ENCODE peak calls at places on chromosomes 12 and 14, in four cellular contexts. F, C, A and Q are unnamed samples.
A peak's percentile ranks its signal among the peaks of the same experiment; 100 is the strongest.

GRCh38 chr12:116736962-116737773 is 701 bp downstream of the SPRING1 start:
- DNase-seq in A (peak; percentile 55), F (no peak), C (peak; percentile 77), Q (peak; percentile 77)

GRCh38 chr14:68589447-68590232 is 203.2 kb downstream of the ZFP36L1 start:
- DNase-seq in F (peak; percentile 90), C (peak; percentile 56), A (no peak), Q (no peak)

GRCh38 chr12:116590561-116590960 is 31.4 kb downstream of the MAP1LC3B2 start:
- DNase-seq in F (no peak), A (no peak), C (no peak), Q (no peak)

GRCh38 chr12:48818831-48819590 is 715 bp downstream of the CACNB3 start:
- DNase-seq in F (no peak), C (no peak), A (no peak), Q (no peak)

GRCh38 chr12:89469361-89469760 is 55.2 kb downstream of the GALNT4 start:
- DNase-seq in C (no peak), A (no peak), F (peak; percentile 54), Q (no peak)

GRCh38 chr14:94394594-94395305 is 6.3 kb upstream of the SERPINA1 start:
- DNase-seq in C (no peak), A (peak; percentile 76), F (peak; percentile 89), Q (peak; percentile 82)

GRCh38 chr14:33836895-33837577 is 113.8 kb downstream of the EGLN3 start:
- DNase-seq in A (no peak), C (no peak), F (no peak), Q (no peak)

GRCh38 chr12:32917094-32917611 is 20.6 kb upstream of the PKP2 start:
- DNase-seq in C (no peak), A (no peak), F (peak; percentile 76), Q (no peak)

GRCh38 chr14:35879141-35879648 is 53.1 kb downstream of the BRMS1L start:
- DNase-seq in C (no peak), A (no peak), F (peak; percentile 54), Q (no peak)

GRCh38 chr14:72432748-72433147 is 461.2 kb downstream of the DPF3 start:
- DNase-seq in A (no peak), F (no peak), C (no peak), Q (no peak)
- H3K4me3 ChIP-seq in A (no peak overlapping the region), F (no peak overlapping the region), C (no peak overlapping the region), Q (no peak overlapping the region)

GRCh38 chr14:99280852-99281251 is 8.9 kb upstream of the BCL11B start:
- DNase-seq in C (peak; percentile 34), A (no peak), F (no peak), Q (no peak)

GRCh38 chr14:99281396-99281795 is 9.4 kb upstream of the BCL11B start:
- DNase-seq in C (no peak), F (no peak), A (no peak), Q (no peak)

GRCh38 chr14:99282261-99283050 is 10.5 kb upstream of the BCL11B start:
- DNase-seq in F (no peak), A (no peak), C (no peak), Q (no peak)

GRCh38 chr14:99278836-99279235 is 6.8 kb upstream of the BCL11B start:
- DNase-seq in A (no peak), F (no peak), C (no peak), Q (no peak)

DNA sequence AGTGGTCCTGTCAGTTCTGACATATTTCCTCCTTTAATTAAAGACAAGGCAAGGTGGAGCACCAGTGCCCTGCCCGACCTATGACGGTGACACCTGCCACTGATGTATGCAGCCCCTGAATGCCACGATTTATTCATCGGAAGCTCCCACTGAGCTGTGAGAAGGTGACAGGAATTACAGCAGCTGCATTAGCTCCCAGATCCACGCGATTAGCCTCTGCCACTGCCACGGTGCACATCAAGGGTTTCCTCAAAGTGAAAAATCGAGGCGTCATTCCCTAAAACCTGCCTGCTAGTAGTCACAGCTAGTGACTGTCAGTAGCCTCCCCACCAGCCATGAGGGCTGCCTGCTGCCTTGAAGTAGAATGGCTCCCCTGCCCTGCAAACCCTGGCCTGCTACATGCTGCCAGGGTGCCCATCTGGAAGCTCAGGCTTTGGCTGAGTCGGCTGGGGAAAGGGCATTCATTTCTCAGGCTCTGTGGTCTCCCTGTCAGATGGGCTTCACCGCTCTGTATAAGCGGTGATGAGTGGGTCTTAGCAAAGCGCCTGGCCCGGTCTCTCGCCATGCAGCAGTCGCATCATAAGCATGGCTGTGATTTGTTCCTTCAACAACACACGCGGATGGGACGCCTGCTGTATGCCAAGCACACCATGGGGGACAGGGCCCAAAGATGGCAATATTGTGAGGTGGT is 8.2 kb upstream of the BCL11B start:
- DNase-seq in C (peak; percentile 31), A (no peak), F (no peak), Q (no peak)
- H3K4me3 ChIP-seq in C (no peak overlapping the region), A (no peak overlapping the region), F (no peak overlapping the region), Q (no peak overlapping the region)

GRCh38 chr12:93185369-93185741 is 192.4 kb upstream of the NUDT4 start:
- DNase-seq in C (no peak), F (no peak), A (no peak), Q (no peak)

GRCh38 chr12:93186131-93186530 is 191.6 kb upstream of the NUDT4 start:
- DNase-seq in F (peak; percentile 38), A (no peak), C (no peak), Q (no peak)

GRCh38 chr12:93184664-93185368 is 192.9 kb upstream of the NUDT4 start:
- DNase-seq in F (no peak), C (no peak), A (no peak), Q (no peak)

GRCh38 chr12:93186621-93187020 is 191.1 kb upstream of the NUDT4 start:
- DNase-seq in C (no peak), F (no peak), A (no peak), Q (no peak)

GRCh38 chr12:93183940-93184663 is 193.6 kb upstream of the NUDT4 start:
- DNase-seq in C (no peak), A (no peak), F (peak; percentile 45), Q (no peak)
- H3K4me3 ChIP-seq in C (no peak overlapping the region), A (no peak overlapping the region), F (no peak overlapping the region), Q (no peak overlapping the region)

DNA sequence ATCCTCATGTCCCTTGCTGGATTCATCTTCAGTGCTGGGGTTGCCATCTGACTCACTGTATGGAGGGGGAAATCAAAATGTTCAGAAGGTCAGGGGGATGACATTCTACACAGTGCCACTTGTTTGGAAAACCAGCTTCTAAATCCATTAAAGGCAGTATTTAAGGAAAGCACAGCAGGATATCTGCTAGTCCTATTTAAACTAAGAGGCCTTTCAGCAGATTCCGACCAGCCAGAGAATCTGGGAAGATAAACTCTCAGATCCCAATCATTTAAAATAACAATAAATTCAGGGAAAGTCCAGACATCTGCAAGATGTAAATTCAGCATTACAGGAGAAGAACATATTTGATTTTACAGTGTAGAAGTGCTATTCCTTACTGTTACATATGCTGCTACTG is 3.8 kb downstream of the SIX4 start:
- DNase-seq in F (no peak), C (no peak), A (no peak), Q (no peak)
- H3K4me3 ChIP-seq in F (no peak overlapping the region), C (peak overlapping the region; percentile 83), A (no peak overlapping the region), Q (no peak overlapping the region)

GRCh38 chr12:119229837-119230236 is 51.1 kb downstream of the HSPB8 start:
- DNase-seq in F (peak; percentile 29), C (peak; percentile 94), A (no peak), Q (no peak)
- H3K4me3 ChIP-seq in F (no peak overlapping the region), C (peak overlapping the region; percentile 42), A (no peak overlapping the region), Q (no peak overlapping the region)

GRCh38 chr14:24172871-24173281 is 996 bp downstream of the REC8 start:
- DNase-seq in F (no peak), A (no peak), C (no peak), Q (peak; percentile 77)
- H3K4me3 ChIP-seq in F (no peak overlapping the region), A (peak overlapping the region; percentile 44), C (peak overlapping the region; percentile 85), Q (no peak overlapping the region)

DNA sequence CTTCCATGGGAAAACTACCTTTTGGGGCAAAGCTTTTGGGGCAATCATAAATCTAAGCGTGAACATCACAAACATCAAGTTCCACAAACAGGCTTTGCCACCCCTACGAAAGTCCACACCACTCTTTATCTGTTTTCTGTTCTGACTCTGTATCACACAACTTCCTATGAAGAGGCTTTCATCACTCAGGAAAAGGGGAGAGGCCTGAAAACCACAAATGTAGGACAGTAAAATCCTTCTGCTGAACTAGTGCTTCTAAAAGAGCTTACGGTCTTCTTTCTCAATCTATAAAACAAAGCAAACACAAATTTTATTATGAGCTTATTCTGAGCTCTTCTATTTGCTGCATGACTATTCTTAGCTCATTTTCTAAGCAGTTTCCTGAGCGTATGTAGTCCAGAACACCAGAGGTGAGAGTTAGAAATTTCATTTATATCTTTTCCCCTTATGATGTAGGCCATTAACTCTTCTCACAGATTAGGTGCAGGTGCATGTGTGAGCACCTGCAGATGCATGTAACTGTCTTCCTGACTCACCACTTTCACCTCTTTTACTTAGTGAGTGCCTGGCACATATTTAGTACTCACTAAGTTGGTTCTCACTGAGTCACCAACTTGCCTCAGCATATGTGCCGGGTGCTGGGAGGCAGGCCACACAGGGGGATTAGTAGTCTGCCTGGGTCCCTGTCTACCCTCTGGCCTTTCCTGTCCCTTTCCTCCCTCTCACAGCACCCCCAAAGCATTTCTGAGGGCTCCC is 32.9 kb upstream of the SYCP3 start:
- DNase-seq in F (no peak), A (no peak), C (no peak), Q (no peak)
- H3K4me3 ChIP-seq in F (no peak overlapping the region), A (no peak overlapping the region), C (no peak overlapping the region), Q (no peak overlapping the region)